ENCODE peak calls at places on chromosomes 5 and 9, in five cellular contexts. L, Q, W, N and F are unnamed samples.
A peak's percentile ranks its signal among the peaks of the same experiment; 100 is the strongest.

GRCh38 chr5:39274388-39275085 is 55.2 kb upstream of the FYB1 start:
- DNase-seq in L (no peak), Q (no peak), W (no peak), N (no peak), F (no peak)

GRCh38 chr5:56617998-56618397 is 197.4 kb upstream of the MAP3K1 start:
- DNase-seq in L (no peak), Q (no peak), W (no peak), N (no peak), F (no peak)

GRCh38 chr5:78795757-78796156 is 147.2 kb upstream of the LHFPL2 start:
- DNase-seq in L (no peak), Q (no peak), W (peak; percentile 52), N (no peak), F (no peak)

GRCh38 chr9:16133556-16134227 is 580.8 kb downstream of the CCDC171 start:
- DNase-seq in L (no peak), Q (no peak), W (peak; percentile 68), N (peak; percentile 14), F (peak; percentile 45)

GRCh38 chr5:465591-466403 is 22.8 kb downstream of the EXOC3 start:
- DNase-seq in L (no peak), Q (no peak), W (no peak), N (no peak), F (no peak)

GRCh38 chr9:81669011-81669739 is 20.2 kb downstream of the TLE1 start:
- DNase-seq in L (no peak), Q (no peak), W (no peak), N (peak; percentile 37), F (no peak)

GRCh38 chr9:70113403-70114022 is 69.9 kb downstream of the MAMDC2 start:
- DNase-seq in L (no peak), Q (no peak), W (peak; percentile 84), N (peak; percentile 46), F (peak; percentile 53)

GRCh38 chr5:158135682-158136176 is 276.8 kb upstream of the CLINT1 start:
- DNase-seq in L (no peak), Q (no peak), W (no peak), N (no peak), F (no peak)

GRCh38 chr5:131406997-131407638 is 143.3 kb downstream of the CDC42SE2 start:
- DNase-seq in L (no peak), Q (no peak), W (no peak), N (no peak), F (no peak)

GRCh38 chr5:157388148-157388547 is 71.9 kb upstream of the NIPAL4 start:
- DNase-seq in L (no peak), Q (no peak), W (no peak), N (no peak), F (no peak)

GRCh38 chr9:129038109-129038852 is 1.9 kb downstream of the MIGA2 start:
- DNase-seq in L (no peak), Q (no peak), W (no peak), N (no peak), F (no peak)

GRCh38 chr9:36802171-36802920 is 229.7 kb downstream of the MELK start:
- DNase-seq in L (no peak), Q (no peak), W (no peak), N (no peak), F (no peak)

GRCh38 chr9:124047106-124047716 is 35.6 kb downstream of the LHX2 start:
- DNase-seq in L (no peak), Q (no peak), W (no peak), N (no peak), F (no peak)

GRCh38 chr5:98309785-98310566 is 463.5 kb upstream of the RGMB start:
- DNase-seq in L (no peak), Q (no peak), W (no peak), N (no peak), F (no peak)

GRCh38 chr9:134174073-134174449 is 9.7 kb upstream of the RNU6ATAC start:
- DNase-seq in L (no peak), Q (no peak), W (no peak), N (no peak), F (no peak)

GRCh38 chr5:14908195-14908594 is 36.6 kb upstream of the ANKH start:
- DNase-seq in L (no peak), Q (no peak), W (no peak), N (no peak), F (no peak)

GRCh38 chr5:159332800-159333563 is 2.7 kb upstream of the IL12B start:
- DNase-seq in L (no peak), Q (no peak), W (no peak), N (peak; percentile 80), F (peak; percentile 79)

GRCh38 chr9:105309531-105309931 is 65.1 kb downstream of the SLC44A1 start:
- DNase-seq in L (no peak), Q (no peak), W (no peak), N (no peak), F (no peak)

GRCh38 chr9:75935606-75936005 is 45.1 kb downstream of the PCSK5 start:
- DNase-seq in L (no peak), Q (no peak), W (no peak), N (no peak), F (no peak)

GRCh38 chr9:96487949-96488348 is 38.0 kb downstream of the HABP4 start:
- DNase-seq in L (no peak), Q (no peak), W (no peak), N (no peak), F (no peak)

GRCh38 chr9:130927338-130927737 is 11.7 kb downstream of the FIBCD1 start:
- DNase-seq in L (no peak), Q (no peak), W (no peak), N (no peak), F (no peak)

GRCh38 chr5:150510460-150511263 is 2.7 kb downstream of the NDST1 start:
- DNase-seq in L (no peak), Q (no peak), W (no peak), N (no peak), F (no peak)